ENCODE peak calls at places on chromosome 19, in eight cellular contexts. J is H9; S is tibial artery; G is ascending aorta; H is CD4-positive, alpha-beta T cell; Q is A549; O is breast epithelium; K is fibroblast of lung. A is an unnamed sample.

GRCh38 chr19:543912-544608 is at the start of gene GZMM:
- DNase-seq in J (peak; percentile 23), S (no peak), G (no peak), H (peak; percentile 75), Q (no peak), O (no peak), K (no peak), A (no peak)

GRCh38 chr19:1161716-1162115 is 12.4 kb downstream of the SBNO2 start:
- DNase-seq in J (no peak), S (no peak), G (no peak), H (no peak), Q (peak; percentile 54), O (no peak), K (no peak), A (no peak)

GRCh38 chr19:40510526-40511115 is 43.8 kb downstream of the SPTBN4 start:
- DNase-seq in J (no peak), S (no peak), G (no peak), H (no peak), Q (no peak), O (no peak), K (peak; percentile 51), A (no peak)

GRCh38 chr19:32018014-32018413 is 327.4 kb upstream of the ZNF507 start:
- DNase-seq in J (no peak), S (no peak), G (no peak), H (no peak), Q (no peak), O (peak; percentile 24), K (peak; percentile 85), A (no peak)

GRCh38 chr19:58054792-58055482 is 4.1 kb upstream of the ZNF135 start:
- DNase-seq in J (peak; percentile 74), S (no peak), G (no peak), H (no peak), Q (no peak), O (peak; percentile 36), K (peak; percentile 44), A (no peak)

GRCh38 chr19:5480427-5480836 is 25.2 kb downstream of the ZNRF4 start:
- DNase-seq in J (peak; percentile 64), S (no peak), G (no peak), H (peak; percentile 15), Q (peak; percentile 46), O (no peak), K (no peak), A (no peak)

GRCh38 chr19:41518141-41518540 is 57.8 kb upstream of the CEACAM21 start:
- DNase-seq in J (no peak), S (no peak), G (no peak), H (no peak), Q (no peak), O (no peak), K (no peak), A (no peak)

GRCh38 chr19:38233740-38234251 is 9.8 kb upstream of the DPF1 start:
- DNase-seq in J (peak; percentile 85), S (peak; percentile 82), G (peak; percentile 88), H (peak; percentile 61), Q (peak; percentile 98), O (peak; percentile 36), K (peak; percentile 40), A (peak; percentile 89)

GRCh38 chr19:40661616-40662015 is 28.8 kb downstream of the NUMBL start:
- DNase-seq in J (no peak), S (no peak), G (no peak), H (no peak), Q (no peak), O (no peak), K (no peak), A (no peak)

GRCh38 chr19:43315851-43316250 is 37.6 kb upstream of the CD177 start:
- DNase-seq in J (peak; percentile 77), S (no peak), G (no peak), H (no peak), Q (no peak), O (no peak), K (no peak), A (no peak)

GRCh38 chr19:958967-959685 is 25.0 kb upstream of the WDR18 start:
- DNase-seq in J (no peak), S (no peak), G (no peak), H (no peak), Q (peak; percentile 79), O (no peak), K (peak; percentile 70), A (no peak)

GRCh38 chr19:31139871-31140505 is 209.2 kb downstream of the TSHZ3 start:
- DNase-seq in J (no peak), S (no peak), G (no peak), H (no peak), Q (no peak), O (no peak), K (peak; percentile 94), A (no peak)

GRCh38 chr19:39671739-39672363 is 16.1 kb downstream of the LGALS16 start:
- DNase-seq in J (peak; percentile 55), S (no peak), G (no peak), H (no peak), Q (peak; percentile 69), O (no peak), K (peak; percentile 24), A (no peak)

GRCh38 chr19:39696418-39696817 is 7.9 kb upstream of the LGALS14 start:
- DNase-seq in J (no peak), S (no peak), G (no peak), H (no peak), Q (no peak), O (no peak), K (no peak), A (no peak)

GRCh38 chr19:17718467-17718987 is 753 bp upstream of the MAP1S start:
- DNase-seq in J (no peak), S (no peak), G (no peak), H (no peak), Q (no peak), O (no peak), K (no peak), A (no peak)

GRCh38 chr19:58428617-58429016 is 11.3 kb downstream of the ZNF132 start:
- DNase-seq in J (no peak), S (no peak), G (no peak), H (no peak), Q (no peak), O (no peak), K (no peak), A (no peak)

GRCh38 chr19:32828643-32829344 is 40.8 kb downstream of the SLC7A9 start:
- DNase-seq in J (no peak), S (no peak), G (no peak), H (no peak), Q (no peak), O (no peak), K (no peak), A (no peak)

GRCh38 chr19:28213476-28214082 is 999.4 kb downstream of the UQCRFS1 start:
- DNase-seq in J (no peak), S (no peak), G (no peak), H (no peak), Q (no peak), O (no peak), K (peak; percentile 80), A (no peak)

GRCh38 chr19:51354742-51355148 is 11.4 kb downstream of the ETFB start:
- DNase-seq in J (peak; percentile 73), S (no peak), G (no peak), H (no peak), Q (no peak), O (no peak), K (peak; percentile 56), A (peak; percentile 52)

GRCh38 chr19:56156768-56157167 is 15.7 kb downstream of the ZNF444 start:
- DNase-seq in J (no peak), S (no peak), G (no peak), H (no peak), Q (no peak), O (no peak), K (no peak), A (no peak)

DNA sequence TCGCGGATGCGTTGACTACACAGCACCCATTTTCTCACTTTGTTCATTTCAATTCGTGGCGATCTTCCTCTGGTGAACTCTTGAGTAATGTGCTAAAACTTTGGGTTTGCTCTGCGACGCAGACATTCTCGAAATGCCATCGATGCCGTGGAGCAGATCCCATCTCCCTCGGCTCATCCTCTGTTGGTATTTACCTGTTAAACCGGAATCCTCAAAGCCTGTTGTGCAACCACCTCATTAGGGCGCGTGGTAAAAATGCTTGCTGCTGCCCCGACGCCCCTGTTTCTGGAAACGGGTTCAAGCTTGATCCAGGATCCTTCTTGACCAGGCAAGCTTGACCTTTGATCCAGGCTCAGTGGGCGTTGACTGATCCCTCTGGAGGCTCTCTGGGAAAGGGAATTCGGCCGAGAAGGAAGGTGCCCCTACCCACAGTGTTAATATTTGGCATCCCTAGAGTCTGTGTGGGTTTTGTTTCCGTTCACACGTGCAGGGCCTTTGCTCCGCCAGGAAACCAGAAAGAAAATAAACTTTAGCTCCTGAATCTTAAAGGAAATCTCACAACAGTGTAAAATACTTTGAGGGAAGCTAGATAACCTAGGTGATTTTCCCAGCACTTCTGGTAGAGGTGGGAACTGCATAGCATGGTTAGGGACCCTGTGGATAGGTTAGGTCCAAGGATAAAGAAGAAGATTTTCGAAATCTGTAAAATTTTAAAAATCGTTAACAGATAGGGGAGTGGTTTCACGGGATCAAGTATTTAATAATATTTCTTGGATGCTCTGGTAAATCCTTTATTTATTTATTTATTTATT is 1.0 kb downstream of the LSM14A start:
- DNase-seq in J (peak; percentile 65), S (peak; percentile 66), G (no peak), H (no peak), Q (peak; percentile 70), O (peak; percentile 71), K (peak; percentile 64), A (peak; percentile 60)
- TF ChIP-seq CTCF in J (peak; percentile 30), S (peak; percentile 17), G (no peak), H (no peak), Q (no peak), O (no peak), K (no peak), A (no peak)

GRCh38 chr19:55099557-55100506 is 17.6 kb downstream of the PPP1R12C start:
- DNase-seq in J (peak; percentile 67), S (no peak), G (no peak), H (no peak), Q (no peak), O (no peak), K (no peak), A (no peak)
- TF ChIP-seq CTCF in J (peak; percentile 57), S (no peak), G (no peak), H (no peak), Q (no peak), O (no peak), K (peak; percentile 5), A (no peak)

GRCh38 chr19:36939153-36939552 is 23.0 kb downstream of the ZNF568 start:
- DNase-seq in J (no peak), S (no peak), G (no peak), H (no peak), Q (no peak), O (no peak), K (no peak), A (no peak)
- TF ChIP-seq CTCF in J (no peak), S (no peak), G (no peak), H (no peak), Q (no peak), O (no peak), K (no peak), A (peak; percentile 22)

DNA sequence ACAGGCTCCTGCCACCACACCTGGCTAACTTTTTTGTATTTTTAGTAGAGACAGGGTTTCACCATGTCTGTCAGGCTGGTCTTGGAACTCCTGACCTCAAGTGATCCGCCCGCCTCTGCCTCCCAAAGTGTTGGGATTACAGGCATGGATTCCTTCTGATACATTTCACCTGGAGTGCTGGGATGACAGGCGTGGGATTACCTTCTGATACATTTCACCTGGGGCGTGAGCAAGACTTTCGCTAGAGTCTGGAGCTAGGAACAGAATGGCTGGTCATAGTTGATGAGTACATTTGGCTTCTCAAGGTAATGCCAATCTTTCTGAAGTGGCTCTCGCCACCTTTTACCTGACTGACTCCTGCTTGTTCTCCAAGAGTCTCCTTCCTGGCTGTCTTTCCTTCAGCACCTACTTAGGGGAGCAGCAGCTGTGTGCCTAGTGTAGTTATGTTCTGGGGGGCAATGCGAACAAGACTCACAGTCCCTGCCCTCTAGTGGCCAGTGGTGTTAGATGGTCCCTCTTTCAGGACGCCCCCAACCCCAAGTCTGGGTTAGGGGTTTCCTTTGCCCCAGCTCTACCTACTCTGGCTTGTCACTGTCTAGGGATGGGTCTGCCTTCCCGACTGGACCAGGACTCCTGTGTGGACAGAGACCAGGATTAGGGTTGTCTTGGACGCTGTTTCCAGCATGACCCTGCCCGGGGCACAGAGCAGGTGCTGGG is 19.3 kb downstream of the PPP1R37 start:
- DNase-seq in J (no peak), S (no peak), G (no peak), H (no peak), Q (no peak), O (no peak), K (no peak), A (no peak)
- TF ChIP-seq CTCF in J (peak; percentile 43), S (no peak), G (no peak), H (no peak), Q (peak; percentile 16), O (no peak), K (no peak), A (no peak)

A was measured in mesothelial cell of epicardium.